ENCODE peak calls at places on chromosome 14, in ten cellular contexts. E is erythroblast; D is Caki2; R is renal cortical epithelial cell; S is SW 1271; I is ureter; C is ELF-1; W is coronary artery; Z is CD8-positive, alpha-beta T cell; F is Daoy. Y is an unnamed sample.
A peak's percentile ranks its signal among the peaks of the same experiment; 100 is the strongest.

GRCh38 chr14:101501341-101501740 is 60.0 kb upstream of the DIO3 start:
- DNase-seq in E (no peak), D (no peak), R (no peak), S (no peak), I (peak; percentile 30), C (no peak), W (peak; percentile 68), Z (no peak), F (no peak), Y (no peak)

GRCh38 chr14:66117600-66117999 is 368.6 kb upstream of the CCDC196 start:
- DNase-seq in E (no peak), D (peak; percentile 30), R (peak; percentile 85), S (peak; percentile 47), I (no peak), C (no peak), W (no peak), Z (no peak), F (peak; percentile 64), Y (peak; percentile 25)

GRCh38 chr14:54976316-54976715 is 50.6 kb downstream of the WDHD1 start:
- DNase-seq in E (no peak), D (no peak), R (peak; percentile 24), S (peak; percentile 66), I (no peak), C (no peak), W (no peak), Z (no peak), F (peak; percentile 62), Y (peak; percentile 31)

GRCh38 chr14:64745511-64746041 is 41.4 kb downstream of the PLEKHG3 start:
- DNase-seq in E (no peak), D (no peak), R (peak; percentile 74), S (no peak), I (no peak), C (peak; percentile 72), W (no peak), Z (no peak), F (no peak), Y (no peak)

GRCh38 chr14:68113328-68113930 is 293.9 kb downstream of the RAD51B start:
- DNase-seq in E (peak; percentile 15), D (no peak), R (no peak), S (no peak), I (no peak), C (no peak), W (no peak), Z (no peak), F (no peak), Y (no peak)

GRCh38 chr14:74085047-74085637 is 386 bp downstream of the LIN52 start:
- DNase-seq in E (peak; percentile 76), D (no peak), R (peak; percentile 40), S (no peak), I (peak; percentile 48), C (peak; percentile 70), W (no peak), Z (no peak), F (peak; percentile 69), Y (no peak)

GRCh38 chr14:22178330-22178981 is 410.6 kb downstream of the DAD1 start:
- DNase-seq in E (peak; percentile 19), D (no peak), R (peak; percentile 54), S (no peak), I (no peak), C (no peak), W (no peak), Z (no peak), F (peak; percentile 12), Y (no peak)

GRCh38 chr14:68686724-68687123 is 106.1 kb downstream of the ZFP36L1 start:
- DNase-seq in E (no peak), D (no peak), R (no peak), S (no peak), I (no peak), C (no peak), W (no peak), Z (no peak), F (no peak), Y (no peak)

GRCh38 chr14:100072783-100073346 is 7.6 kb downstream of the EVL start:
- DNase-seq in E (peak; percentile 31), D (no peak), R (peak; percentile 29), S (no peak), I (peak; percentile 75), C (no peak), W (no peak), Z (peak; percentile 41), F (no peak), Y (no peak)

GRCh38 chr14:104935026-104935650 is 10.5 kb downstream of the PLD4 start:
- DNase-seq in E (no peak), D (no peak), R (no peak), S (no peak), I (no peak), C (no peak), W (no peak), Z (no peak), F (no peak), Y (no peak)

GRCh38 chr14:76918751-76919421 is 92.7 kb downstream of the LRRC74A start:
- DNase-seq in E (peak; percentile 56), D (peak; percentile 99), R (peak; percentile 97), S (peak; percentile 94), I (peak; percentile 95), C (peak; percentile 87), W (peak; percentile 100), Z (no peak), F (peak; percentile 99), Y (peak; percentile 78)

GRCh38 chr14:24381363-24382102 is 13.5 kb downstream of the NFATC4 start:
- DNase-seq in E (no peak), D (no peak), R (no peak), S (no peak), I (no peak), C (no peak), W (peak; percentile 33), Z (no peak), F (peak; percentile 38), Y (no peak)

GRCh38 chr14:70257526-70257925 is 68.8 kb upstream of the SLC8A3 start:
- DNase-seq in E (peak; percentile 76), D (no peak), R (no peak), S (no peak), I (no peak), C (peak; percentile 26), W (no peak), Z (no peak), F (peak; percentile 10), Y (no peak)

GRCh38 chr14:92471919-92472318 is 41.7 kb upstream of the RIN3 start:
- DNase-seq in E (no peak), D (peak; percentile 59), R (peak; percentile 88), S (peak; percentile 77), I (no peak), C (peak; percentile 84), W (no peak), Z (no peak), F (peak; percentile 86), Y (no peak)

GRCh38 chr14:89773644-89774316 is 180.8 kb downstream of the EFCAB11 start:
- DNase-seq in E (peak; percentile 52), D (peak; percentile 42), R (peak; percentile 22), S (no peak), I (peak; percentile 53), C (peak; percentile 80), W (no peak), Z (peak; percentile 19), F (peak; percentile 84), Y (no peak)

GRCh38 chr14:104685998-104686610 is 3.3 kb upstream of the INF2 start:
- DNase-seq in E (no peak), D (no peak), R (no peak), S (no peak), I (no peak), C (no peak), W (no peak), Z (no peak), F (no peak), Y (no peak)

GRCh38 chr14:47207636-47208035 is 467.8 kb downstream of the MDGA2 start:
- DNase-seq in E (no peak), D (no peak), R (peak; percentile 18), S (no peak), I (no peak), C (no peak), W (no peak), Z (no peak), F (no peak), Y (no peak)

GRCh38 chr14:76793324-76793723 is 19.4 kb downstream of the ANGEL1 start:
- DNase-seq in E (no peak), D (no peak), R (no peak), S (no peak), I (no peak), C (no peak), W (no peak), Z (no peak), F (no peak), Y (no peak)

GRCh38 chr14:23321572-23322547 is 603 bp downstream of the PABPN1 start:
- DNase-seq in E (peak; percentile 67), D (peak; percentile 44), R (peak; percentile 41), S (peak; percentile 39), I (peak; percentile 65), C (peak; percentile 45), W (no peak), Z (no peak), F (peak; percentile 68), Y (no peak)

GRCh38 chr14:72503696-72504368 is 390.1 kb downstream of the DPF3 start:
- DNase-seq in E (no peak), D (no peak), R (peak; percentile 46), S (no peak), I (no peak), C (no peak), W (no peak), Z (no peak), F (no peak), Y (no peak)

GRCh38 chr14:60863251-60863650 is 117.6 kb downstream of the TRMT5 start:
- DNase-seq in E (no peak), D (no peak), R (no peak), S (no peak), I (no peak), C (no peak), W (no peak), Z (no peak), F (no peak), Y (no peak)

GRCh38 chr14:20327005-20327869 is 5.8 kb downstream of the CCNB1IP1 start:
- DNase-seq in E (peak; percentile 69), D (peak; percentile 41), R (peak; percentile 73), S (peak; percentile 71), I (no peak), C (no peak), W (no peak), Z (no peak), F (peak; percentile 63), Y (no peak)

GRCh38 chr14:77508249-77508648 is 9.6 kb upstream of the ISM2 start:
- DNase-seq in E (no peak), D (no peak), R (peak; percentile 95), S (no peak), I (no peak), C (peak; percentile 12), W (no peak), Z (no peak), F (no peak), Y (no peak)

GRCh38 chr14:88323086-88323519 is at the start of gene KCNK10:
- DNase-seq in E (no peak), D (peak; percentile 1), R (no peak), S (no peak), I (no peak), C (peak; percentile 4), W (no peak), Z (no peak), F (peak; percentile 13), Y (no peak)

GRCh38 chr14:99773496-99774203 is 19.6 kb upstream of the EML1 start:
- DNase-seq in E (no peak), D (no peak), R (no peak), S (no peak), I (no peak), C (peak; percentile 77), W (no peak), Z (no peak), F (no peak), Y (no peak)

GRCh38 chr14:99234366-99234765 is 37.6 kb downstream of the BCL11B start:
- DNase-seq in E (no peak), D (no peak), R (no peak), S (no peak), I (no peak), C (peak; percentile 50), W (no peak), Z (no peak), F (no peak), Y (no peak)

GRCh38 chr14:95496690-95497241 is 19.7 kb downstream of the SYNE3 start:
- DNase-seq in E (no peak), D (no peak), R (no peak), S (no peak), I (no peak), C (peak; percentile 45), W (no peak), Z (no peak), F (peak; percentile 50), Y (no peak)

Y was measured in glomerular endothelial cell.